ENCODE peak calls at places on chromosome 19, in nine cellular contexts. X is GM23338, Q is mesendoderm, B is GM23248, L is left ventricle myocardium inferior, W is adipocyte, Y is Panc1, D is right atrium auricular region, G is heart left ventricle. V is an unnamed sample.

GRCh38 chr19:33947565-33947964 is 150.9 kb downstream of the KCTD15 start:
- DNase-seq in G (no peak), W (peak; percentile 1), L (no peak), Q (no peak), X (peak; percentile 36), D (no peak), Y (no peak), B (no peak), V (no peak)

GRCh38 chr19:38319421-38320258 is at the start of gene KCNK6:
- DNase-seq in Q (peak; percentile 34), D (no peak), B (peak; percentile 71), W (peak; percentile 71), L (peak; percentile 46), Y (no peak), X (peak; percentile 77), G (peak; percentile 79), V (peak; percentile 14)

GRCh38 chr19:17282488-17283256 is 971 bp downstream of the ANKLE1 start:
- DNase-seq in G (peak; percentile 91), X (peak; percentile 95), B (peak; percentile 86), L (peak; percentile 81), Q (peak; percentile 89), W (peak; percentile 92), Y (no peak), D (peak; percentile 76), V (peak; percentile 29)

GRCh38 chr19:30664358-30665058 is 292.3 kb downstream of the ZNF536 start:
- DNase-seq in D (no peak), W (peak; percentile 18), L (peak; percentile 63), Q (peak; percentile 63), Y (no peak), B (peak; percentile 57), X (peak; percentile 83), G (no peak), V (no peak)

GRCh38 chr19:39363909-39364457 is 21.8 kb downstream of the SAMD4B start:
- DNase-seq in Q (no peak), G (no peak), B (peak; percentile 81), L (peak; percentile 51), W (peak; percentile 70), D (no peak), Y (no peak), X (no peak), V (no peak)

GRCh38 chr19:32901504-32902161 is 32.1 kb upstream of the SLC7A9 start:
- DNase-seq in G (no peak), Y (no peak), L (no peak), Q (no peak), W (no peak), X (peak; percentile 18), D (no peak), B (no peak), V (peak; percentile 1)

GRCh38 chr19:1211494-1212234 is 6.1 kb downstream of the STK11 start:
- DNase-seq in Q (peak; percentile 76), D (no peak), Y (no peak), X (peak; percentile 82), G (peak; percentile 58), W (no peak), L (no peak), B (no peak), V (peak; percentile 42)

GRCh38 chr19:40396886-40397567 is 7.0 kb upstream of the HIPK4 start:
- DNase-seq in X (no peak), G (no peak), B (no peak), W (no peak), L (no peak), Q (no peak), D (no peak), Y (no peak), V (no peak)

GRCh38 chr19:31126236-31126635 is 223.0 kb downstream of the TSHZ3 start:
- DNase-seq in X (no peak), L (no peak), G (no peak), D (no peak), Y (no peak), W (no peak), B (peak; percentile 39), Q (no peak), V (peak; percentile 58)

GRCh38 chr19:18542936-18543813 is at the start of gene FKBP8:
- DNase-seq in L (peak; percentile 94), D (peak; percentile 95), Q (peak; percentile 89), W (peak; percentile 97), G (peak; percentile 98), X (peak; percentile 97), Y (no peak), B (peak; percentile 96), V (peak; percentile 66)

GRCh38 chr19:18539372-18539771 is 4.0 kb downstream of the FKBP8 start:
- DNase-seq in B (no peak), L (no peak), D (no peak), W (no peak), X (no peak), Q (no peak), Y (no peak), G (no peak), V (no peak)

GRCh38 chr19:18543814-18544475 is 572 bp upstream of the FKBP8 start:
- DNase-seq in D (peak; percentile 64), W (peak; percentile 57), L (no peak), Y (peak; percentile 41), B (peak; percentile 90), G (peak; percentile 76), X (peak; percentile 90), Q (peak; percentile 91), V (peak; percentile 27)

GRCh38 chr19:18541258-18541991 is 1.9 kb downstream of the FKBP8 start:
- DNase-seq in X (no peak), L (no peak), D (no peak), W (no peak), Y (no peak), B (peak; percentile 86), G (no peak), Q (no peak), V (no peak)

GRCh38 chr19:18541992-18542935 is 1.1 kb downstream of the FKBP8 start:
- DNase-seq in X (peak; percentile 62), Q (no peak), W (peak; percentile 16), B (peak; percentile 58), Y (no peak), G (no peak), D (no peak), L (no peak), V (no peak)
- H3K4me1 ChIP-seq in X (no peaks in the 10 kb centered on the region), Q (no peaks in the 10 kb centered on the region), W (peaks cover 19% of the 10 kb centered on the region), B (peaks cover 16% of the 10 kb centered on the region), Y (peaks cover 11% of the 10 kb centered on the region), G (peaks cover 19% of the 10 kb centered on the region), D (peaks cover 20% of the 10 kb centered on the region), L (peaks cover 19% of the 10 kb centered on the region), V (peaks cover 14% of the 10 kb centered on the region)

GRCh38 chr19:47613165-47614146 is 4.5 kb downstream of the BICRA start:
- DNase-seq in Y (no peak), D (no peak), Q (peak; percentile 98), G (no peak), L (no peak), W (peak; percentile 89), B (peak; percentile 88), X (peak; percentile 94), V (peak; percentile 68)
- H3K4me1 ChIP-seq in Y (peaks cover 37% of the 10 kb centered on the region), D (peaks cover 64% of the 10 kb centered on the region), Q (peaks cover 10% of the 10 kb centered on the region), G (peaks cover 58% of the 10 kb centered on the region), L (peaks cover 80% of the 10 kb centered on the region), W (peaks cover 30% of the 10 kb centered on the region), B (peaks cover 23% of the 10 kb centered on the region), X (peaks cover 62% of the 10 kb centered on the region), V (peaks cover 20% of the 10 kb centered on the region)

DNA sequence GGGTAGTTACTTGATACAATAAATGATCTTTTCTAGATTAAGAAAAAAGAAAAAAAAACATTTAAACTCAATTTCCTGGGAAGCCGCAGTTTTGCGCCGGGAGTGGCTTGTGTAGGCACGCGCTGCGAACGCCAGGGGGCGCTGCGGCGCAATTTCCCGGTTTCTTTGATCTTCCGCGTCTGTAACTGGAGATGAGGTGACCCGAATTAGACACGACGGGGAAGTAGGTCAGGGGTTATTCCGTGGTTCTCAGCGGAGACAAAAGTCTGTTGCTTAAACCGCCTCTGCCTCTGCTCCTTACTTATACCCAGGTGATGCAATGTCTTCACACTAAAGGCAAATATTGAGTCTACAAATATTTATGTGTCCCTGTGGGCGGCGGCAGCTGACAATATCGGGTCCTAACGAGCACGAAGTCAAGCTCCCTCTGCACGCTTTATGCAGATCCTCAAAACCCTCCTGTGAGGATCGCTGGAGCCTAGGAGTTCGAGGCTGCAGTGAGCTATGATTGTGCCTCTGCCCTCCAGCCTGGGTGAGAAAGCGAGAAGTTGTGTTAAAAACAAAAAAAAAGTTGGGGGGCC is 15.2 kb downstream of the STXBP2 start:
- DNase-seq in Q (peak; percentile 89), D (peak; percentile 81), L (peak; percentile 83), G (peak; percentile 92), X (peak; percentile 88), B (peak; percentile 74), W (peak; percentile 89), Y (peak; percentile 70), V (peak; percentile 25)
- H3K4me1 ChIP-seq in Q (no peaks in the 10 kb centered on the region), D (peaks cover 8% of the 10 kb centered on the region), L (peaks cover 9% of the 10 kb centered on the region), G (peaks cover 18% of the 10 kb centered on the region), X (no peaks in the 10 kb centered on the region), B (no peaks in the 10 kb centered on the region), W (peaks cover 7% of the 10 kb centered on the region), Y (no peaks in the 10 kb centered on the region), V (no peaks in the 10 kb centered on the region)

GRCh38 chr19:35750167-35750566 is 1.8 kb downstream of the LIN37 start:
- DNase-seq in B (no peak), Q (no peak), X (no peak), Y (no peak), D (no peak), G (no peak), L (no peak), W (no peak), V (no peak)

GRCh38 chr19:35753634-35754364 is 3.0 kb downstream of the HSPB6 start:
- DNase-seq in B (no peak), W (no peak), Q (no peak), X (no peak), L (no peak), D (no peak), Y (no peak), G (no peak), V (no peak)

GRCh38 chr19:35752746-35753350 is 4.0 kb downstream of the HSPB6 start:
- DNase-seq in X (no peak), Q (no peak), B (no peak), Y (no peak), W (no peak), D (no peak), L (no peak), G (no peak), V (no peak)

GRCh38 chr19:35754365-35755139 is 2.3 kb downstream of the HSPB6 start:
- DNase-seq in B (no peak), X (no peak), L (no peak), D (no peak), Y (no peak), Q (no peak), G (no peak), W (no peak), V (no peak)

GRCh38 chr19:35751839-35752745 is 3.7 kb downstream of the LIN37 start:
- DNase-seq in B (no peak), Q (no peak), D (no peak), G (no peak), Y (no peak), W (no peak), X (no peak), L (no peak), V (no peak)
- H3K4me1 ChIP-seq in B (peaks cover 22% of the 10 kb centered on the region), Q (no peaks in the 10 kb centered on the region), D (peaks cover 44% of the 10 kb centered on the region), G (peaks cover 44% of the 10 kb centered on the region), Y (peaks cover 10% of the 10 kb centered on the region), W (peaks cover 24% of the 10 kb centered on the region), X (peaks cover 9% of the 10 kb centered on the region), L (peaks cover 63% of the 10 kb centered on the region), V (peaks cover 24% of the 10 kb centered on the region)

GRCh38 chr19:43367822-43368221 is 14.3 kb downstream of the CD177 start:
- DNase-seq in G (no peak), Y (no peak), X (no peak), B (no peak), W (no peak), L (no peak), Q (no peak), D (no peak), V (no peak)

GRCh38 chr19:43371909-43372308 is 18.4 kb downstream of the CD177 start:
- DNase-seq in W (no peak), L (no peak), Q (no peak), X (no peak), D (no peak), Y (no peak), B (no peak), G (no peak), V (no peak)

GRCh38 chr19:43372462-43372861 is 19.0 kb downstream of the CD177 start:
- DNase-seq in D (no peak), L (no peak), Y (no peak), B (peak; percentile 40), X (no peak), Q (no peak), W (no peak), G (no peak), V (no peak)
- H3K4me1 ChIP-seq in D (no peaks in the 10 kb centered on the region), L (no peaks in the 10 kb centered on the region), Y (no peaks in the 10 kb centered on the region), B (no peaks in the 10 kb centered on the region), X (no peaks in the 10 kb centered on the region), Q (no peaks in the 10 kb centered on the region), W (no peaks in the 10 kb centered on the region), G (no peaks in the 10 kb centered on the region), V (no peaks in the 10 kb centered on the region)